ENCODE peak calls at places on chromosomes 6 and 20, in nine cellular contexts. L, G, S, U, H, Z, I, M and R are unnamed samples.

GRCh38 chr6:115838763-115839401 is 221.8 kb downstream of the FRK start:
- DNase-seq in L (no peak), G (no peak), S (no peak), U (no peak), H (no peak), Z (peak), I (peak), M (no peak), R (no peak)

GRCh38 chr6:111972714-111973678 is 80.9 kb upstream of the CCN6 start:
- DNase-seq in L (peak), G (peak), S (peak), U (no peak), H (peak), Z (no peak), I (peak), M (peak), R (no peak)

GRCh38 chr20:10699941-10700340 is 26.1 kb upstream of the JAG1 start:
- DNase-seq in L (no peak), G (no peak), S (no peak), U (no peak), H (no peak), Z (no peak), I (no peak), M (no peak), R (no peak)

GRCh38 chr6:2760882-2761842 is 4.0 kb upstream of the WRNIP1 start:
- DNase-seq in L (no peak), G (no peak), S (no peak), U (no peak), H (no peak), Z (no peak), I (no peak), M (no peak), R (no peak)

GRCh38 chr6:160519603-160520042 is 144.5 kb downstream of the LPA start:
- DNase-seq in L (no peak), G (peak), S (peak), U (no peak), H (no peak), Z (no peak), I (no peak), M (no peak), R (no peak)

GRCh38 chr6:26272171-26272631 is 92.8 kb upstream of the BTN3A2 start:
- DNase-seq in L (no peak), G (peak), S (peak), U (no peak), H (no peak), Z (peak), I (no peak), M (peak), R (no peak)

GRCh38 chr6:167806061-167806700 is 20.5 kb upstream of the AFDN start:
- DNase-seq in L (no peak), G (no peak), S (no peak), U (no peak), H (no peak), Z (no peak), I (no peak), M (no peak), R (no peak)

GRCh38 chr6:159461998-159462397 is 231.0 kb downstream of the SOD2 start:
- DNase-seq in L (no peak), G (no peak), S (no peak), U (no peak), H (no peak), Z (no peak), I (no peak), M (no peak), R (no peak)

GRCh38 chr6:134466751-134467525 is 149.0 kb upstream of the SGK1 start:
- DNase-seq in L (no peak), G (no peak), S (no peak), U (no peak), H (no peak), Z (no peak), I (peak), M (no peak), R (no peak)

GRCh38 chr20:9112541-9113515 is 43.9 kb downstream of the PLCB4 start:
- DNase-seq in L (peak), G (no peak), S (no peak), U (no peak), H (no peak), Z (no peak), I (no peak), M (no peak), R (no peak)

GRCh38 chr6:132964101-132964867 is 149.9 kb downstream of the RPS12 start:
- DNase-seq in L (no peak), G (no peak), S (no peak), U (no peak), H (no peak), Z (no peak), I (no peak), M (no peak), R (no peak)

GRCh38 chr20:3383878-3384495 is 23.5 kb downstream of the DNAAF9 start:
- DNase-seq in L (no peak), G (no peak), S (no peak), U (no peak), H (no peak), Z (no peak), I (no peak), M (no peak), R (no peak)

GRCh38 chr6:110645685-110646418 is 169.4 kb downstream of the CDK19 start:
- DNase-seq in L (no peak), G (no peak), S (no peak), U (no peak), H (no peak), Z (no peak), I (no peak), M (no peak), R (no peak)

GRCh38 chr6:24931752-24932691 is 3.7 kb downstream of the RIPOR2 start:
- DNase-seq in L (no peak), G (no peak), S (no peak), U (no peak), H (no peak), Z (no peak), I (no peak), M (no peak), R (no peak)

GRCh38 chr20:39897058-39897457 is 792.0 kb downstream of the MAFB start:
- DNase-seq in L (peak), G (no peak), S (no peak), U (no peak), H (no peak), Z (no peak), I (no peak), M (no peak), R (no peak)

GRCh38 chr6:43077981-43078411 is 1.9 kb downstream of the PTK7 start:
- DNase-seq in L (no peak), G (no peak), S (no peak), U (no peak), H (no peak), Z (no peak), I (no peak), M (no peak), R (no peak)

GRCh38 chr6:105757512-105758200 is 328.5 kb upstream of the PRDM1 start:
- DNase-seq in L (no peak), G (no peak), S (no peak), U (no peak), H (no peak), Z (no peak), I (no peak), M (no peak), R (no peak)

GRCh38 chr6:123829302-123829953 is 25.8 kb downstream of the NKAIN2 start:
- DNase-seq in L (no peak), G (no peak), S (no peak), U (no peak), H (no peak), Z (no peak), I (peak), M (no peak), R (no peak)

GRCh38 chr20:35001596-35002362 is 46.1 kb downstream of the MYH7B start:
- DNase-seq in L (no peak), G (no peak), S (no peak), U (no peak), H (no peak), Z (no peak), I (no peak), M (no peak), R (no peak)

GRCh38 chr20:57638895-57639236 is 18.6 kb upstream of the ZBP1 start:
- DNase-seq in L (no peak), G (no peak), S (no peak), U (no peak), H (no peak), Z (no peak), I (peak), M (no peak), R (no peak)

GRCh38 chr20:41065716-41066115 is 37.1 kb downstream of the TOP1 start:
- DNase-seq in L (no peak), G (no peak), S (no peak), U (no peak), H (no peak), Z (no peak), I (no peak), M (no peak), R (no peak)

GRCh38 chr6:41780623-41781301 is at the start of gene PRICKLE4:
- DNase-seq in L (no peak), G (no peak), S (no peak), U (no peak), H (no peak), Z (peak), I (peak), M (no peak), R (no peak)

GRCh38 chr20:51953731-51954340 is 151.5 kb upstream of the SALL4 start:
- DNase-seq in L (no peak), G (no peak), S (no peak), U (no peak), H (no peak), Z (no peak), I (no peak), M (no peak), R (no peak)

GRCh38 chr20:13934992-13935894 is 55.2 kb downstream of the SEL1L2 start:
- DNase-seq in L (no peak), G (no peak), S (no peak), U (no peak), H (no peak), Z (no peak), I (no peak), M (no peak), R (no peak)

GRCh38 chr6:82744286-82745015 is 321.2 kb downstream of the UBE3D start:
- DNase-seq in L (no peak), G (no peak), S (no peak), U (no peak), H (no peak), Z (no peak), I (no peak), M (no peak), R (no peak)

GRCh38 chr6:142940487-142940886 is 4.5 kb downstream of the HIVEP2 start:
- DNase-seq in L (no peak), G (no peak), S (no peak), U (no peak), H (no peak), Z (no peak), I (no peak), M (no peak), R (no peak)

GRCh38 chr20:41425180-41425884 is 58.7 kb upstream of the EMILIN3 start:
- DNase-seq in L (no peak), G (no peak), S (no peak), U (no peak), H (no peak), Z (no peak), I (no peak), M (no peak), R (no peak)

GRCh38 chr6:155676346-155676745 is 220.7 kb upstream of the NOX3 start:
- DNase-seq in L (no peak), G (no peak), S (no peak), U (no peak), H (no peak), Z (no peak), I (no peak), M (no peak), R (no peak)

GRCh38 chr20:45402946-45403345 is 5.1 kb upstream of the DBNDD2 start:
- DNase-seq in L (no peak), G (no peak), S (no peak), U (no peak), H (no peak), Z (no peak), I (no peak), M (no peak), R (no peak)

GRCh38 chr20:35129647-35130069 is 17.5 kb downstream of the EDEM2 start:
- DNase-seq in L (no peak), G (no peak), S (no peak), U (no peak), H (no peak), Z (no peak), I (peak), M (no peak), R (no peak)

GRCh38 chr6:100062621-100063020 is 68.6 kb upstream of the MCHR2 start:
- DNase-seq in L (no peak), G (no peak), S (no peak), U (no peak), H (no peak), Z (no peak), I (no peak), M (no peak), R (no peak)